ENCODE peak calls at places on chromosomes 11 and 22, in six cellular contexts. I, E, S, K, H and R are unnamed samples. For H3K27me3, the result is how much of the 10 kb centered on the place peaks cover.

GRCh38 chr11:46511352-46511751 is 82.5 kb downstream of the AMBRA1 start:
- DNase-seq in I (no peak), E (no peak), S (no peak), K (no peak), H (no peak), R (no peak)

GRCh38 chr22:42958937-42959336 is 56.0 kb downstream of the PACSIN2 start:
- DNase-seq in I (no peak), E (no peak), S (no peak), K (no peak), H (no peak), R (no peak)

GRCh38 chr11:100709233-100709999 is 22.3 kb downstream of the ARHGAP42 start:
- DNase-seq in I (no peak), E (peak), S (no peak), K (peak), H (no peak), R (no peak)

GRCh38 chr11:61487342-61488025 is 21.1 kb upstream of the LRRC10B start:
- DNase-seq in I (no peak), E (no peak), S (no peak), K (no peak), H (no peak), R (no peak)

GRCh38 chr22:46150615-46151423 is 493 bp downstream of the PPARA start:
- DNase-seq in I (no peak), E (no peak), S (no peak), K (no peak), H (peak), R (no peak)

GRCh38 chr11:60915250-60915914 is 1.4 kb downstream of the TMEM109 start:
- DNase-seq in I (peak), E (peak), S (peak), K (peak), H (peak), R (peak)

GRCh38 chr22:49046000-49046545 is 781.6 kb downstream of the BRD1 start:
- DNase-seq in I (no peak), E (no peak), S (no peak), K (no peak), H (no peak), R (no peak)

GRCh38 chr11:31240340-31240904 is 129.1 kb downstream of the DCDC1 start:
- DNase-seq in I (no peak), E (peak), S (peak), K (peak), H (peak), R (peak)

GRCh38 chr11:36361901-36362391 is 65.9 kb downstream of the PRR5L start:
- DNase-seq in I (no peak), E (peak), S (no peak), K (peak), H (peak), R (peak)

GRCh38 chr22:29308148-29308790 is 1.8 kb downstream of the GAS2L1 start:
- DNase-seq in I (no peak), E (no peak), S (no peak), K (no peak), H (no peak), R (no peak)

GRCh38 chr22:33210129-33210784 is 152.1 kb upstream of the SYN3 start:
- DNase-seq in I (no peak), E (peak), S (peak), K (no peak), H (peak), R (peak)

GRCh38 chr11:127034973-127035372 is 34.4 kb upstream of the KIRREL3 start:
- DNase-seq in I (no peak), E (no peak), S (no peak), K (no peak), H (no peak), R (no peak)

GRCh38 chr11:127035812-127036211 is 35.2 kb upstream of the KIRREL3 start:
- DNase-seq in I (no peak), E (no peak), S (no peak), K (no peak), H (no peak), R (no peak)

GRCh38 chr11:127042445-127042844 is 41.9 kb upstream of the KIRREL3 start:
- DNase-seq in I (no peak), E (peak), S (no peak), K (peak), H (no peak), R (peak)

DNA sequence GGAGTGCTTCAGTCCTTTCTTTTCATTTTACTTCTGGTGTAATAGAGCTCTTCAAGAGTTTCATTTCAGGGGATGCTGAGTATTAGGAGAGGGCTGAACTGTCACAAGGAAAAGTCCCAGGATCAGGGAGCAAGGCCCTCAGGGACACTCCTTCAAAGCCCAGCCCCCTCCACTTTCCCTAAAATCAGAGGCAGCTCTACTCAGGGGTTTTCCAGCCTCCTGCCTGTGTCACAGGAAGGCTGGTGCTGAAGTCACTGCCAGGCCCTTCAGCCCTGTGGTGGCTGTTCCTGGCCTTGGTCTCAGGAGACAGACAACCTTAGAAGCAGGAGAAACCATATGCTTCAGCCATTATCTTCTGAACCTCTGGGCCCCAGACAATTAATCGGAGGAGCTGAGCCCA is 36.4 kb upstream of the KIRREL3 start:
- DNase-seq in I (no peak), E (no peak), S (no peak), K (no peak), H (no peak), R (no peak)
- TF ChIP-seq CTCF in I (no peak), E (no peak), S (no peak), K (no peak), H (no peak), R (no peak)

GRCh38 chr11:16603890-16604783 is 134.3 kb upstream of the C11orf58 start:
- DNase-seq in I (no peak), E (peak), S (peak), K (peak), H (peak), R (no peak)
- H3K27me3 ChIP-seq in I (under half), E (under half), S (under half), K (under half), H (half or more), R (under half)

DNA sequence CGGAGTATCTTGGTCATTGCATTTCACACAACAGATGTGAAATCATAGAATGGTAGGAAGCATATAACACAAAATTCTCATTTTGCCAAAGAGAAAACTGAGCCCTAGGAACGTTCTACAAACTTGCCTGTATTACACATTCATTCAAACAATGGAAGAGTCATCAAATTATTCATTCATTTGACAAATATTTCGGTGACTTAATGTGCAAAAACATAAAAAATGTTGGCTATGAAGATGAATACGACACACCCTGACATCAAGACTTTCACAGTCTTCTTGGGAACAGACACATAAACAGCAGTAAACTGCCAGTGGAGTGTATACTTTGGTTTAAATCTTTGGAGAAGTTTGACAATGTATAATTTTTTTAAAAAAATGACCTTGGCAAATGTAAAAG is 20.5 kb upstream of the C11orf87 start:
- DNase-seq in I (no peak), E (peak), S (no peak), K (no peak), H (no peak), R (peak)
- TF ChIP-seq CTCF in I (no peak), E (no peak), S (no peak), K (no peak), H (no peak), R (no peak)

GRCh38 chr11:556857-557256 is 3.7 kb downstream of the LMNTD2 start:
- DNase-seq in I (no peak), E (no peak), S (no peak), K (no peak), H (no peak), R (no peak)
- H3K27me3 ChIP-seq in I (under half), E (under half), S (half or more), K (under half), H (under half), R (under half)

DNA sequence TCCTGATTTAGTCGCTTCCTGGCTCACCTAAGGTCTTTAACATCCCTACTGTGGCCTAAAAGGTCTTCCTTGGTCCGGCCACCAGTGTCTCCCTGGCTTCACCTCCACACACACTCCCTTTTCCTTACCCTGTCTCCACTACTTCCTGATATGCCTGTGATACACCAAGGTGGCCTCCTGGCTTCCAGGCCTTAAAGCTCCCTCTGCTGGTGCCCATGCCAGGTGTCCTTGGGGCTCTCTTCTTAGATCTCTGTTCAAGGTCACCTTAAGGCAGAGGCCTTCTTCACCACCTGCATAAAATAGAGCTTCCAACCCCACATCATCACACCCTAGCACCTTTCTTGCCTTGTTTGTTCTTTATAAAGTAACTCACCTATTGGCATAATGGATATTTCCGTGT is 787.7 kb downstream of the NTM start:
- DNase-seq in I (no peak), E (peak), S (no peak), K (no peak), H (peak), R (peak)
- TF ChIP-seq CTCF in I (peak), E (peak), S (no peak), K (no peak), H (peak), R (peak)

DNA sequence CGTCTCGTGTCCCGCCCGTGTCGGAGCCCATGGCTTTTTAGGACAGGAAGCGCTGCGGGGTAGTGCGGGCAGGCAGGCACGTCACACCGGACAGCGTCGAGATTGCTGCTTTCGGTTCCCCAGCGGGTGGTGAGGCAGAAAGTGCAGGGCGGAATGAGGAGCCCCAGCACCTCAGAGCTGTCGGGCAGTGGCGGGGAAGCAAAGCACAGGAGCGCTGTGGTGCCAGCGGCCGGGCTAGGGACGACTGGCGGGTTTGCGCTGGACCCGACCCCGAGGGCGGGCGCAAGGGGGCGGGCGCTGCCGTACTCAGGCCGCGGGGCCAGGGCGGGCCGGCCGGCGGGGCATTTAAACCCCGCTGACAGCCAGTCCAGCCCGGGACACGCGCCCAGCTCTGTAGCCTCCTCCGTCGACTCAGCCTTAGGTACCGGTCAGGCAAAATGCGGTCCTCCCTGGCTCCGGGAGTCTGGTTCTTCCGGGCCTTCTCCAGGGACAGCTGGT is at the start of gene SLC37A2:
- DNase-seq in I (peak), E (peak), S (peak), K (peak), H (peak), R (no peak)
- H3K27me3 ChIP-seq in I (under half), E (under half), S (under half), K (under half), H (half or more), R (under half)

GRCh38 chr11:45171550-45171949 is 25.1 kb downstream of the PRDM11 start:
- DNase-seq in I (no peak), E (no peak), S (no peak), K (no peak), H (no peak), R (no peak)
- TF ChIP-seq CTCF in I (no peak), E (no peak), S (no peak), K (no peak), H (no peak), R (no peak)

GRCh38 chr11:13347901-13348300 is 70.3 kb downstream of the BMAL1 start:
- DNase-seq in I (no peak), E (no peak), S (no peak), K (no peak), H (no peak), R (no peak)

GRCh38 chr11:13343931-13344717 is 66.5 kb downstream of the BMAL1 start:
- DNase-seq in I (no peak), E (peak), S (peak), K (peak), H (peak), R (no peak)

GRCh38 chr11:13343067-13343466 is 65.5 kb downstream of the BMAL1 start:
- DNase-seq in I (peak), E (no peak), S (no peak), K (no peak), H (no peak), R (no peak)

GRCh38 chr11:13346470-13346869 is 68.9 kb downstream of the BMAL1 start:
- DNase-seq in I (no peak), E (no peak), S (no peak), K (no peak), H (no peak), R (no peak)

DNA sequence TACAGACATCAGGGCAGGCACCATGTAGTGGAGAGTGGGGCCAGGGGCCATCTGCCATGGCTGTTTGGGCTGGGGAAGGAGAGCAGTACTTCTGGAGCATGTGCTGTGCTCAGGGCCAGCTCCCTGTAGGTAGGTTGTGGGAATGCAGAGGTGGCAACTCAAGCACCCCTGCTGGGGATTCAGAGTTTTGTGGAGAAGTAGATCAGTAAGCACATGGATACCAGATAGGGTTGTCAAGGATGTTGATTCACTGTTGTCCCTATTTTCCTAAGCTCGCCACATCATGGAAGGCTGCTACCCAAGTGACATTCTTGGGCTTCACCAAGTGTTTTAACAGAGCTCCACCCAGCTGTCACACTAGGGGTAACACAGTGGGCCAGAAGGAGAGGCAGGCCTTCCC is 67.2 kb downstream of the BMAL1 start:
- DNase-seq in I (no peak), E (no peak), S (no peak), K (no peak), H (no peak), R (no peak)
- H3K27me3 ChIP-seq in I (under half), E (under half), S (under half), K (under half), H (under half), R (under half)

GRCh38 chr11:103661185-103661584 is 375.3 kb upstream of the DDI1 start:
- DNase-seq in I (no peak), E (no peak), S (no peak), K (no peak), H (no peak), R (no peak)

GRCh38 chr11:103661991-103662390 is 374.4 kb upstream of the DDI1 start:
- DNase-seq in I (no peak), E (no peak), S (no peak), K (no peak), H (no peak), R (no peak)

GRCh38 chr11:103659743-103660142 is 376.7 kb upstream of the DDI1 start:
- DNase-seq in I (no peak), E (peak), S (no peak), K (peak), H (peak), R (no peak)

GRCh38 chr11:103656382-103656781 is 380.1 kb upstream of the DDI1 start:
- DNase-seq in I (no peak), E (no peak), S (no peak), K (no peak), H (no peak), R (no peak)

DNA sequence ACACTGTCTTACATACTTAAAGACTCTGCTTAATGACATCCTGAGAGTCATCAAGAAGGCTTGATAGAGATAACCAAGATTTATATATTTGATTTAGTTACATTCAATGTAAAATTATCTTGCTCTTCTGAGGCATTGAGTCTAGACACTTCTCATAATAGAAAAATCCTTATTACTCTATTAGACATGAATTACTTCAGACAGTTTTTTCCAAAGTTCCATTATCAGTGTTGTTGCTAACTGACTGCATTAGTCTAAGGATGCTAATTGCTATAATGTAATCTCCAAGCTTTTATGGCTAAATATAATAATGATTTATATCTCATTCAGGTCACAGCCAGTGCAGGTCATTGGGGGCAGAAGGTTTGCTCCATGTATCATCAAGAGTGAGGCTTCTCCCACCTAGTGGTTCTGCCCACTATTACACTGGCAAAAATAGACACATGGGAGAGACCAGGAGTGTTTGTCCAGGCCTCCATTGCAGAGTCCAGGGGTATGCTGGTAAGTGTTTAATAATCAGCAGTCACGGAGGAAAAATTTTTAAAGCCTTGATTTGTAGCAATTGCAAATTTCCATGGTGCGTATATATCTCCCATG is 377.2 kb upstream of the DDI1 start:
- DNase-seq in I (no peak), E (peak), S (no peak), K (no peak), H (peak), R (no peak)
- TF ChIP-seq CTCF in I (peak), E (no peak), S (no peak), K (peak), H (peak), R (peak)

GRCh38 chr11:44876923-44877322 is 73.8 kb downstream of the TP53I11 start:
- DNase-seq in I (no peak), E (no peak), S (no peak), K (no peak), H (no peak), R (no peak)

GRCh38 chr11:44876194-44876723 is 74.4 kb downstream of the TP53I11 start:
- DNase-seq in I (no peak), E (no peak), S (no peak), K (no peak), H (no peak), R (no peak)

GRCh38 chr11:44875056-44875455 is 75.6 kb downstream of the TP53I11 start:
- DNase-seq in I (no peak), E (no peak), S (no peak), K (no peak), H (no peak), R (no peak)

GRCh38 chr11:44872556-44872955 is 78.1 kb downstream of the TP53I11 start:
- DNase-seq in I (no peak), E (no peak), S (no peak), K (no peak), H (no peak), R (no peak)

DNA sequence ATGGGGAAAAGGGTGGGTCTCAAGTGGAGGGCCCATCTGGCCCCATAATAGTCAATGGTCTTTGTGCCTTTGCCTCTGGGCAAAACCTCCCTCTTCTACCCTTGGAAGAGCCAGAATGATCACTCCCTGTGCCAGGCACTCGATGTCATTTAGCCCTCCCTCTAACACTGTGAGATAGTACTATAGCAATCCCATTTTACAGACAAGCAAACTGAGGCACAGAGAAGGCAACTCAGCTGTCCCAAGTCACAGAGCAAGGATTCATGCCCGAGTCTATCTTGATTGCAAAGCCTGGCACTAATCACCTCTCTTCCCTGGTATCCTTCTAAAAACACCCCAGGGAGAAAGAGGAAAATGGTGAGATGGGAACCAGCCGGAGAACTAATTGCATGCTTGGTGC is 76.4 kb downstream of the TP53I11 start:
- DNase-seq in I (no peak), E (no peak), S (no peak), K (no peak), H (no peak), R (no peak)
- H3K27me3 ChIP-seq in I (under half), E (under half), S (under half), K (under half), H (under half), R (under half)